ENCODE peak calls at places on chromosomes 11 and 22, in nine cellular contexts. M is prostate gland; K is GM06990; Q is cardiac muscle cell; D is SK-N-MC; W is CD8-positive, alpha-beta memory T cell; O is lower lobe of right lung; C is heart left ventricle; G is adipocyte. Z is an unnamed sample.

GRCh38 chr11:114044042-114044871 is 15.3 kb upstream of the ZBTB16 start:
- DNase-seq in M (no peak), K (no peak), Q (peak; percentile 65), D (no peak), W (no peak), O (no peak), C (no peak), G (no peak), Z (no peak)

GRCh38 chr11:2077061-2077802 is 62.0 kb downstream of the IGF2 start:
- DNase-seq in M (no peak), K (no peak), Q (peak; percentile 53), D (no peak), W (peak; percentile 22), O (no peak), C (no peak), G (peak; percentile 52), Z (no peak)

GRCh38 chr11:70423523-70424505 is 25.5 kb downstream of the CTTN start:
- DNase-seq in M (no peak), K (peak; percentile 57), Q (peak; percentile 94), D (no peak), W (no peak), O (no peak), C (peak; percentile 49), G (no peak), Z (peak; percentile 47)

GRCh38 chr22:28899199-28899853 is 16.0 kb downstream of the ZNRF3 start:
- DNase-seq in M (no peak), K (no peak), Q (no peak), D (peak; percentile 85), W (peak; percentile 63), O (no peak), C (no peak), G (peak; percentile 17), Z (peak; percentile 60)

GRCh38 chr22:38935023-38935422 is 22.4 kb upstream of the APOBEC3A start:
- DNase-seq in M (peak; percentile 92), K (no peak), Q (no peak), D (no peak), W (no peak), O (peak; percentile 94), C (peak; percentile 88), G (no peak), Z (no peak)

GRCh38 chr22:20432244-20432686 is 5.4 kb downstream of the SCARF2 start:
- DNase-seq in M (no peak), K (no peak), Q (no peak), D (no peak), W (peak; percentile 46), O (peak; percentile 11), C (peak; percentile 42), G (no peak), Z (no peak)

GRCh38 chr11:119179983-119180382 is 5.3 kb upstream of the NHERF4 start:
- DNase-seq in M (no peak), K (no peak), Q (no peak), D (no peak), W (no peak), O (no peak), C (no peak), G (no peak), Z (no peak)

GRCh38 chr22:30806391-30806861 is 111.8 kb downstream of the OSBP2 start:
- DNase-seq in M (no peak), K (no peak), Q (peak; percentile 54), D (no peak), W (no peak), O (no peak), C (no peak), G (no peak), Z (no peak)

DNA sequence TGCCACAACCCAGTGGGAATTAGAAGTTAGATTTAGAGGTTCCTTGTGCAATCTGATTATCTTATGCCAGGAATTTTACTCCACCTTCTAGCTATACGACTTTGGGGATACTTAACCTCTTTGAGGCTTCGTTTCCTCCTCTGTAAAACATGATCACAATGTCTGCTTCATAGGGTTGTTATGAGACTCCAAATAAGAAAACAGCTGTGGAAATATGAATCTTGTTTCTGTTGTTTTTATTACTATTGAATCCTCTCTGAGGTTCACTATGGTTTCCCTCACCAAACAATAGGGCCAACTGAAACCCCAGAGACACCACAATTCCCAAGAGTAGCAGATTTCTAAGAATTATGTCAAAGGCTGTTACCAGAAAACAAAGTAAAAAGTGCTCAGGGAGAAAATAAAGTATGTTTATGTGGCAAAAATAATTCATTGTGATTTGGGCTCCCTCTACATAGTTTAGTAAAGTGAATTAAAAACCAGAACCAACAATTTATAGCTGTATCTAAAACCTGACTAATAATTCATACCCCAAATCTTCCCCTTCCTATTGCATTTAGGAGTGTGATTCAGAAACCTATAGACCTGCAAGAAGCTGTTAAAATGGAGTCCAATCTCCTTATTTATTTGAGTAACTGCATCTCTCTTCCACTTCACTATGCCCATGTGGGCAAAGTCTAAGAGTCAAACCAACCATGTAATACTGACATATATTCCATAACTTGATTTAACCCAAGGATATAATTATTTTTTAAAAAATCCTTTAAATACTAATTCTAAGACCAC is 38.4 kb downstream of the AMBRA1 start:
- DNase-seq in M (no peak), K (no peak), Q (peak; percentile 59), D (no peak), W (no peak), O (no peak), C (no peak), G (peak; percentile 33), Z (no peak)
- H3K4me3 ChIP-seq in M (no peak overlapping the region), K (no peak overlapping the region), Q (no peak overlapping the region), D (no peak overlapping the region), W (no peak overlapping the region), O (no peak overlapping the region), C (no peak overlapping the region), G (peak overlapping the region; percentile 66), Z (no peak overlapping the region)

GRCh38 chr11:34379539-34379938 is 21.7 kb upstream of the ABTB2 start:
- DNase-seq in M (no peak), K (no peak), Q (no peak), D (no peak), W (no peak), O (no peak), C (no peak), G (no peak), Z (no peak)

GRCh38 chr11:34373727-34374126 is 15.9 kb upstream of the ABTB2 start:
- DNase-seq in M (no peak), K (no peak), Q (no peak), D (no peak), W (no peak), O (no peak), C (no peak), G (no peak), Z (no peak)

GRCh38 chr11:34381775-34382174 is 24.0 kb upstream of the ABTB2 start:
- DNase-seq in M (no peak), K (no peak), Q (no peak), D (no peak), W (no peak), O (no peak), C (no peak), G (no peak), Z (no peak)

GRCh38 chr11:34380696-34381095 is 22.9 kb upstream of the ABTB2 start:
- DNase-seq in M (no peak), K (no peak), Q (peak; percentile 14), D (no peak), W (no peak), O (no peak), C (no peak), G (no peak), Z (no peak)

DNA sequence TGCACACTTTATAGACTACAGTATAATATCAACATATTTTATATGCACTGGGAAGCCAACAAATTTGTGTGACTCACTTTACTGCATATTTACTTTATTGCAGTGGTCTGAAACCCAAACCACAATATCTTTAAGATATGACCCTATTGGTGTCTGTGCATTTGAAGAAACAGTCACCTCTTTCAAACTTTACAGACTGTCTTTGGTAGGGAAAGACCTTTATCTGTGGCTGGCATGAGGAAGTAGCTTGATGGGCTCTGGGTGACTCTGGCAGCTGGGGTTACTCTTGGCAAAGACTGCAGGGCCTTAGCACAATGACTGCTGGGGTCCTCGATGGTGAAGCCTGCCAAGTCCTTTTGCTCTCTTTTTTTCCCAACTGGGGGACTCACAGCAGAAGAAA is 21.3 kb upstream of the ABTB2 start:
- DNase-seq in M (no peak), K (no peak), Q (no peak), D (no peak), W (no peak), O (no peak), C (no peak), G (no peak), Z (no peak)
- H3K36me3 ChIP-seq in M (no peaks in the 10 kb centered on the region), K (no peaks in the 10 kb centered on the region), Q (no peaks in the 10 kb centered on the region), D (no peaks in the 10 kb centered on the region), W (no peaks in the 10 kb centered on the region), O (no peaks in the 10 kb centered on the region), C (no peaks in the 10 kb centered on the region), G (no peaks in the 10 kb centered on the region), Z (no peaks in the 10 kb centered on the region)

GRCh38 chr11:47271328-47271727 is 1.4 kb downstream of the MADD start:
- DNase-seq in M (no peak), K (no peak), Q (no peak), D (no peak), W (no peak), O (no peak), C (no peak), G (no peak), Z (no peak)

GRCh38 chr11:47270331-47271271 is 668 bp downstream of the MADD start:
- DNase-seq in M (peak; percentile 17), K (peak; percentile 24), Q (peak; percentile 70), D (no peak), W (peak; percentile 57), O (peak; percentile 39), C (no peak), G (peak; percentile 55), Z (peak; percentile 37)

GRCh38 chr11:47272706-47273105 is 2.8 kb downstream of the MADD start:
- DNase-seq in M (no peak), K (no peak), Q (peak; percentile 45), D (no peak), W (no peak), O (no peak), C (no peak), G (peak; percentile 66), Z (no peak)

GRCh38 chr11:47269829-47270305 is at the start of gene MADD:
- DNase-seq in M (peak; percentile 70), K (peak; percentile 96), Q (peak; percentile 89), D (no peak), W (peak; percentile 94), O (peak; percentile 92), C (peak; percentile 95), G (peak; percentile 91), Z (peak; percentile 88)

GRCh38 chr11:47271961-47272661 is 2.2 kb downstream of the MADD start:
- DNase-seq in M (no peak), K (no peak), Q (no peak), D (no peak), W (no peak), O (no peak), C (no peak), G (no peak), Z (no peak)
- H3K4me3 ChIP-seq in M (no peak overlapping the region), K (peak overlapping the region; percentile 31), Q (peak overlapping the region; percentile 55), D (no peak overlapping the region), W (peak overlapping the region; percentile 60), O (no peak overlapping the region), C (no peak overlapping the region), G (no peak overlapping the region), Z (no peak overlapping the region)

GRCh38 chr11:26247340-26247739 is 84.6 kb upstream of the ANO3 start:
- DNase-seq in M (no peak), K (no peak), Q (peak; percentile 33), D (no peak), W (no peak), O (no peak), C (no peak), G (peak; percentile 64), Z (no peak)

GRCh38 chr11:26245046-26245445 is 86.9 kb upstream of the ANO3 start:
- DNase-seq in M (no peak), K (no peak), Q (peak; percentile 28), D (no peak), W (no peak), O (no peak), C (no peak), G (no peak), Z (no peak)

GRCh38 chr11:26243426-26243825 is 88.5 kb upstream of the ANO3 start:
- DNase-seq in M (no peak), K (no peak), Q (no peak), D (no peak), W (no peak), O (no peak), C (no peak), G (no peak), Z (no peak)

GRCh38 chr11:26244207-26244606 is 87.7 kb upstream of the ANO3 start:
- DNase-seq in M (no peak), K (no peak), Q (peak; percentile 47), D (no peak), W (no peak), O (no peak), C (no peak), G (peak; percentile 36), Z (no peak)

GRCh38 chr11:26248661-26249060 is 83.3 kb upstream of the ANO3 start:
- DNase-seq in M (no peak), K (no peak), Q (no peak), D (no peak), W (no peak), O (no peak), C (no peak), G (no peak), Z (no peak)
- H3K36me3 ChIP-seq in M (no peaks in the 10 kb centered on the region), K (no peaks in the 10 kb centered on the region), Q (no peaks in the 10 kb centered on the region), D (no peaks in the 10 kb centered on the region), W (no peaks in the 10 kb centered on the region), O (no peaks in the 10 kb centered on the region), C (no peaks in the 10 kb centered on the region), G (no peaks in the 10 kb centered on the region), Z (no peaks in the 10 kb centered on the region)

Z was measured in CD8-positive, alpha-beta T cell.